ENCODE peak calls at places on chromosomes 4 and X, in nine cellular contexts. G is fibroblast of pulmonary artery, P is kidney epithelial cell, E is ovary, W is choroid plexus epithelial cell, C is astrocyte of the cerebellum, S is heart left ventricle, N is LNCaP clone FGC, Z is PC-3. F is an unnamed sample.

GRCh38 chr4:832108-832507 is 6.2 kb upstream of the CPLX1 start:
- DNase-seq in G (no peak), P (no peak), E (no peak), W (no peak), C (no peak), S (no peak), N (no peak), Z (no peak), F (no peak)

GRCh38 chrX:47583240-47583861 is 1.1 kb downstream of the TIMP1 start:
- DNase-seq in G (no peak), P (no peak), E (no peak), W (no peak), C (no peak), S (no peak), N (no peak), Z (no peak), F (no peak)

GRCh38 chrX:39953879-39954278 is 143.9 kb downstream of the BCOR start:
- DNase-seq in G (peak; percentile 47), P (peak; percentile 48), E (no peak), W (peak; percentile 78), C (peak; percentile 29), S (peak; percentile 81), N (peak; percentile 87), Z (peak; percentile 94), F (no peak)

GRCh38 chr4:128166982-128167381 is 105.9 kb downstream of the LARP1B start:
- DNase-seq in G (no peak), P (no peak), E (no peak), W (no peak), C (no peak), S (no peak), N (no peak), Z (no peak), F (no peak)

GRCh38 chr4:95610170-95610569 is 61.4 kb upstream of the UNC5C start:
- DNase-seq in G (no peak), P (no peak), E (no peak), W (no peak), C (no peak), S (no peak), N (no peak), Z (no peak), F (no peak)

GRCh38 chrX:106903856-106904528 is 851 bp upstream of the RIPPLY1 start:
- DNase-seq in G (no peak), P (no peak), E (no peak), W (no peak), C (no peak), S (no peak), N (no peak), Z (no peak), F (no peak)

GRCh38 chr4:56424697-56425514 is 10.5 kb downstream of the PPAT start:
- DNase-seq in G (peak; percentile 67), P (no peak), E (no peak), W (peak; percentile 63), C (no peak), S (no peak), N (no peak), Z (peak; percentile 61), F (peak; percentile 42)

GRCh38 chr4:139282375-139283075 is 2.5 kb upstream of the MGARP start:
- DNase-seq in G (peak; percentile 30), P (no peak), E (no peak), W (peak; percentile 40), C (no peak), S (no peak), N (no peak), Z (no peak), F (peak; percentile 52)

GRCh38 chrX:110412971-110413726 is 54.5 kb downstream of the RTL9 start:
- DNase-seq in G (peak; percentile 73), P (no peak), E (peak; percentile 85), W (peak; percentile 71), C (peak; percentile 28), S (peak; percentile 74), N (peak; percentile 14), Z (peak; percentile 82), F (no peak)

GRCh38 chrX:13048265-13048664 is 3.8 kb upstream of the FAM9C start:
- DNase-seq in G (no peak), P (no peak), E (no peak), W (peak; percentile 53), C (no peak), S (no peak), N (no peak), Z (peak; percentile 62), F (no peak)

GRCh38 chr4:105569014-105569850 is 16.8 kb downstream of the ARHGEF38 start:
- DNase-seq in G (no peak), P (no peak), E (no peak), W (no peak), C (no peak), S (no peak), N (peak; percentile 72), Z (peak; percentile 77), F (no peak)

GRCh38 chrX:19462231-19462630 is 53.1 kb downstream of the MAP3K15 start:
- DNase-seq in G (no peak), P (no peak), E (no peak), W (no peak), C (no peak), S (no peak), N (no peak), Z (no peak), F (no peak)

GRCh38 chrX:56766554-56767412 is 37.7 kb downstream of the NBDY start:
- DNase-seq in G (peak; percentile 64), P (no peak), E (no peak), W (peak; percentile 48), C (no peak), S (no peak), N (no peak), Z (no peak), F (peak; percentile 57)

GRCh38 chr4:38526412-38526811 is 137.6 kb upstream of the KLF3 start:
- DNase-seq in G (no peak), P (no peak), E (no peak), W (no peak), C (no peak), S (no peak), N (no peak), Z (no peak), F (no peak)

GRCh38 chrX:344371-344901 is 25.8 kb upstream of the GTPBP6 start:
- DNase-seq in G (no peak), P (no peak), E (peak; percentile 30), W (no peak), C (no peak), S (peak; percentile 15), N (no peak), Z (no peak), F (no peak)

GRCh38 chrX:20274121-20274520 is 7.4 kb upstream of the RPS6KA3 start:
- DNase-seq in G (no peak), P (no peak), E (no peak), W (no peak), C (no peak), S (no peak), N (no peak), Z (no peak), F (peak; percentile 70)

GRCh38 chrX:108131471-108131870 is 39.9 kb downstream of the ATG4A start:
- DNase-seq in G (peak; percentile 78), P (no peak), E (no peak), W (no peak), C (no peak), S (no peak), N (no peak), Z (peak; percentile 57), F (no peak)

GRCh38 chr4:54107951-54108740 is 8.2 kb downstream of the GSX2 start:
- DNase-seq in G (no peak), P (no peak), E (no peak), W (no peak), C (no peak), S (no peak), N (no peak), Z (no peak), F (no peak)

GRCh38 chrX:132022115-132022862 is 813 bp upstream of the STK26 start:
- DNase-seq in G (no peak), P (no peak), E (no peak), W (peak; percentile 6), C (no peak), S (no peak), N (no peak), Z (peak; percentile 44), F (no peak)

GRCh38 chr4:66000500-66001117 is 330.3 kb upstream of the EPHA5 start:
- DNase-seq in G (no peak), P (no peak), E (no peak), W (no peak), C (peak; percentile 49), S (no peak), N (no peak), Z (peak; percentile 35), F (no peak)

DNA sequence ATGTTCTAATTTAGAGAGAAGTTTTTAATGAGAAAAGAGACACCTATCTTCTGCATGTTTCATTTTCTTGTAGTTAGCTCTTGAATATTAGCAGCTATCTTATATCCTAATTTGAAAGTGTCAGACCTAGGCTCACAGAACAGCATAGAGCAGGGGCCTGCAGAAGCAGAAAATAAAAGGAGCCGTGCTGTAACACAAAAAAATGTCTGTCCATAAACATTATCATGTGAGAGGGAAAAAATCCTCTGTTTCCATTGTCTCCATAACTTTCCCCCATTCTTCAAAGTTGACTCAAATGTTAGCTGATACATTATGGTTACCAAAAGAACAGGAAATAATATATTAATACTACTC is 329.2 kb upstream of the EPHA5 start:
- DNase-seq in G (no peak), P (no peak), E (no peak), W (no peak), C (no peak), S (no peak), N (no peak), Z (peak; percentile 14), F (no peak)
- H3K4me3 ChIP-seq in G (no peak overlapping the region), P (no peak overlapping the region), E (no peak overlapping the region), W (no peak overlapping the region), C (no peak overlapping the region), S (no peak overlapping the region), N (peak overlapping the region; percentile 65), Z (peak overlapping the region; percentile 69), F (no peak overlapping the region)

GRCh38 chr4:119028296-119028695 is 107.3 kb upstream of the MYOZ2 start:
- DNase-seq in G (no peak), P (no peak), E (no peak), W (no peak), C (no peak), S (no peak), N (no peak), Z (no peak), F (peak; percentile 57)
- H3K4me3 ChIP-seq in G (no peak overlapping the region), P (no peak overlapping the region), E (peak overlapping the region; percentile 34), W (no peak overlapping the region), C (no peak overlapping the region), S (no peak overlapping the region), N (no peak overlapping the region), Z (no peak overlapping the region), F (peak overlapping the region; percentile 58)

GRCh38 chr4:6910960-6911874 is 1.6 kb downstream of the TBC1D14 start:
- DNase-seq in G (no peak), P (no peak), E (no peak), W (no peak), C (no peak), S (no peak), N (no peak), Z (no peak), F (no peak)
- H3K4me3 ChIP-seq in G (no peak overlapping the region), P (peak overlapping the region; percentile 71), E (peak overlapping the region; percentile 84), W (peak overlapping the region; percentile 79), C (peak overlapping the region; percentile 60), S (no peak overlapping the region), N (peak overlapping the region; percentile 75), Z (peak overlapping the region; percentile 78), F (peak overlapping the region; percentile 62)

DNA sequence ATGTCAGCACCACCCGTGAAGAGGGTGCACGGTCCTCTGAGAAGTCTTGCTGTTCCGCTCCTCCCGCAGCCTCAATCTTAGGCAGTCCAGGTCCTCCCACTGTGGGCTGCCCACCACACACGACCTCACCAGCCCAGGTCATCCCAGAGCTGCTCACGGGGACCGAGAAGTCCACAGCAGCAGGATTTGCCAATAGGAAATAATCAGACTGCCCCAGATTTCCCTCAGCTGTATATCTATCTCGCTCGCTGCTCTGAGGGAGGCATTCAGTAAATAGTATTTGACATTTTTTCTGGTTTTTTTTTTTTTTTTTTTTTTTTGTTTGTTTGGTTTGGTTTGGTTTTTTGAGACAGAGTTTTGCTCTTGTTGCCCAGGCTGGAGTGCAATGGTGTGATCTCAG is 83.8 kb downstream of the STOX2 start:
- DNase-seq in G (no peak), P (no peak), E (no peak), W (no peak), C (no peak), S (no peak), N (no peak), Z (no peak), F (no peak)
- H3K4me3 ChIP-seq in G (no peak overlapping the region), P (no peak overlapping the region), E (no peak overlapping the region), W (no peak overlapping the region), C (no peak overlapping the region), S (no peak overlapping the region), N (no peak overlapping the region), Z (peak overlapping the region; percentile 71), F (no peak overlapping the region)

F was measured in AG10803.